ENCODE peak calls at places on chromosome 15, in seven cellular contexts. C is psoas muscle, X is colonic mucosa, F is fibroblast of mammary gland, Q is bronchial epithelial cell, P is heart right ventricle, L is stomach. D is an unnamed sample.

GRCh38 chr15:96858693-96859092 is 528.2 kb downstream of the NR2F2 start:
- DNase-seq in C (no peak), X (no peak), F (no peak), Q (no peak), P (peak; percentile 8), L (no peak), D (no peak)

GRCh38 chr15:98673133-98673532 is 24.8 kb downstream of the IGF1R start:
- DNase-seq in C (no peak), X (no peak), F (no peak), Q (no peak), P (no peak), L (no peak), D (no peak)

GRCh38 chr15:66043264-66043663 is 174.0 kb downstream of the RAB11A start:
- DNase-seq in C (no peak), X (peak; percentile 46), F (no peak), Q (no peak), P (no peak), L (peak; percentile 81), D (no peak)

GRCh38 chr15:61228025-61228901 is 839 bp downstream of the RORA start:
- DNase-seq in C (peak; percentile 59), X (peak; percentile 24), F (peak; percentile 40), Q (no peak), P (peak; percentile 26), L (no peak), D (no peak)

GRCh38 chr15:87826119-87826730 is 430.3 kb downstream of the NTRK3 start:
- DNase-seq in C (no peak), X (no peak), F (no peak), Q (no peak), P (no peak), L (no peak), D (no peak)

GRCh38 chr15:77974098-77974414 is 103.5 kb downstream of the TBC1D2B start:
- DNase-seq in C (peak; percentile 84), X (peak; percentile 42), F (peak; percentile 50), Q (no peak), P (peak; percentile 74), L (peak; percentile 77), D (no peak)

GRCh38 chr15:67076147-67076843 is 10.9 kb downstream of the SMAD3 start:
- DNase-seq in C (peak; percentile 57), X (no peak), F (peak; percentile 93), Q (peak; percentile 90), P (no peak), L (peak; percentile 58), D (no peak)

GRCh38 chr15:65212097-65212496 is 824 bp upstream of the CILP start:
- DNase-seq in C (no peak), X (no peak), F (no peak), Q (no peak), P (no peak), L (no peak), D (peak; percentile 64)

GRCh38 chr15:85582719-85583089 is 202.3 kb downstream of the AKAP13 start:
- DNase-seq in C (peak; percentile 73), X (peak; percentile 68), F (peak; percentile 58), Q (no peak), P (peak; percentile 40), L (peak; percentile 53), D (peak; percentile 94)
- H3K4me3 ChIP-seq in C (peak overlapping the region; percentile 69), X (peak overlapping the region; percentile 22), F (peak overlapping the region; percentile 2), Q (no peak overlapping the region), P (peak overlapping the region; percentile 28), L (peak overlapping the region; percentile 56), D (peak overlapping the region; percentile 52)

GRCh38 chr15:44715797-44716334 is 4.5 kb downstream of the B2M start:
- DNase-seq in C (no peak), X (no peak), F (no peak), Q (no peak), P (no peak), L (no peak), D (no peak)
- H3K4me3 ChIP-seq in C (peak overlapping the region; percentile 82), X (peak overlapping the region; percentile 1), F (no peak overlapping the region), Q (no peak overlapping the region), P (no peak overlapping the region), L (peak overlapping the region; percentile 70), D (no peak overlapping the region)

GRCh38 chr15:40856736-40857135 is 12.9 kb downstream of the SPINT1 start:
- DNase-seq in C (no peak), X (no peak), F (no peak), Q (no peak), P (no peak), L (no peak), D (no peak)
- H3K4me3 ChIP-seq in C (no peak overlapping the region), X (no peak overlapping the region), F (no peak overlapping the region), Q (no peak overlapping the region), P (no peak overlapping the region), L (no peak overlapping the region), D (no peak overlapping the region)

GRCh38 chr15:58548308-58549012 is 116.7 kb downstream of the LIPC start:
- DNase-seq in C (no peak), X (no peak), F (no peak), Q (no peak), P (no peak), L (peak; percentile 11), D (no peak)
- H3K4me3 ChIP-seq in C (no peak overlapping the region), X (no peak overlapping the region), F (no peak overlapping the region), Q (no peak overlapping the region), P (no peak overlapping the region), L (no peak overlapping the region), D (no peak overlapping the region)

GRCh38 chr15:89496155-89497098 is at the start of gene RHCG:
- DNase-seq in C (no peak), X (no peak), F (peak; percentile 51), Q (peak; percentile 72), P (no peak), L (no peak), D (peak; percentile 12)

GRCh38 chr15:89499156-89499555 is 2.8 kb upstream of the RHCG start:
- DNase-seq in C (no peak), X (no peak), F (no peak), Q (no peak), P (no peak), L (no peak), D (no peak)

GRCh38 chr15:89500397-89501270 is 4.3 kb upstream of the RHCG start:
- DNase-seq in C (no peak), X (no peak), F (no peak), Q (no peak), P (no peak), L (no peak), D (peak; percentile 7)

GRCh38 chr15:89495638-89496145 is 691 bp downstream of the RHCG start:
- DNase-seq in C (no peak), X (no peak), F (no peak), Q (no peak), P (no peak), L (no peak), D (peak; percentile 92)

GRCh38 chr15:89498574-89498906 is 2.2 kb upstream of the RHCG start:
- DNase-seq in C (no peak), X (no peak), F (no peak), Q (no peak), P (no peak), L (no peak), D (no peak)
- H3K4me3 ChIP-seq in C (no peak overlapping the region), X (no peak overlapping the region), F (no peak overlapping the region), Q (no peak overlapping the region), P (no peak overlapping the region), L (no peak overlapping the region), D (no peak overlapping the region)

GRCh38 chr15:68228143-68228970 is 1.2 kb downstream of the CLN6 start:
- DNase-seq in C (peak; percentile 30), X (no peak), F (peak; percentile 27), Q (peak; percentile 0), P (no peak), L (peak; percentile 19), D (no peak)

GRCh38 chr15:68230157-68231100 is 901 bp upstream of the CLN6 start:
- DNase-seq in C (no peak), X (no peak), F (peak; percentile 72), Q (no peak), P (no peak), L (peak; percentile 26), D (no peak)

GRCh38 chr15:68228971-68229385 is 550 bp downstream of the CLN6 start:
- DNase-seq in C (no peak), X (no peak), F (peak; percentile 9), Q (peak; percentile 10), P (no peak), L (no peak), D (no peak)

GRCh38 chr15:68229386-68230156 is at the start of gene CLN6:
- DNase-seq in C (peak; percentile 90), X (peak; percentile 81), F (peak; percentile 74), Q (peak; percentile 47), P (peak; percentile 83), L (peak; percentile 84), D (peak; percentile 78)

DNA sequence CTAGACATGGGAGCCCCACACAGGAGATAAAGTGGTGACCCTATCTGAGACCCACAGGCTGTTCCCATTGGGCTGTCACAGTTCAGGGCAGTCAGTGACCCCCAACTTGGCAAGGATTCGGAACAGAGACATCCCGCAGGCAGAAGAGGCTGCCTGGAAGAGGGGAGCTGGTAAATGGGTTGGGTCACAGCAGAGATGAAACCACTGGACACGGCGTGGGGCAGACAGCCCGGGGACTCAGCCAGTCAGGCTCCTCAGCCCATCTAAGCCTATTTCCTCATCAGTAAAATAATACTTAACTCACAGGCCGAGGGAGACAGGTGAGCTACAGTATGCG is 1.8 kb downstream of the CLN6 start:
- DNase-seq in C (peak; percentile 38), X (no peak), F (no peak), Q (no peak), P (no peak), L (no peak), D (no peak)
- H3K4me3 ChIP-seq in C (no peak overlapping the region), X (no peak overlapping the region), F (peak overlapping the region; percentile 85), Q (peak overlapping the region; percentile 62), P (no peak overlapping the region), L (peak overlapping the region; percentile 75), D (peak overlapping the region; percentile 93)

GRCh38 chr15:75044258-75044878 is 21.0 kb downstream of the PPCDC start:
- DNase-seq in C (no peak), X (no peak), F (no peak), Q (no peak), P (no peak), L (no peak), D (no peak)

GRCh38 chr15:75038948-75039533 is 15.7 kb downstream of the PPCDC start:
- DNase-seq in C (no peak), X (no peak), F (no peak), Q (no peak), P (no peak), L (no peak), D (no peak)

GRCh38 chr15:75042730-75043508 is 19.5 kb downstream of the PPCDC start:
- DNase-seq in C (peak; percentile 80), X (peak; percentile 84), F (peak; percentile 29), Q (peak; percentile 32), P (peak; percentile 83), L (peak; percentile 86), D (no peak)

GRCh38 chr15:75045332-75046015 is 22.1 kb downstream of the PPCDC start:
- DNase-seq in C (no peak), X (no peak), F (no peak), Q (no peak), P (no peak), L (no peak), D (no peak)

GRCh38 chr15:75043509-75044257 is 20.3 kb downstream of the PPCDC start:
- DNase-seq in C (peak; percentile 97), X (peak; percentile 84), F (peak; percentile 100), Q (peak; percentile 55), P (peak; percentile 95), L (peak; percentile 82), D (no peak)
- H3K4me3 ChIP-seq in C (peak overlapping the region; percentile 4), X (no peak overlapping the region), F (peak overlapping the region; percentile 2), Q (no peak overlapping the region), P (no peak overlapping the region), L (no peak overlapping the region), D (no peak overlapping the region)

DNA sequence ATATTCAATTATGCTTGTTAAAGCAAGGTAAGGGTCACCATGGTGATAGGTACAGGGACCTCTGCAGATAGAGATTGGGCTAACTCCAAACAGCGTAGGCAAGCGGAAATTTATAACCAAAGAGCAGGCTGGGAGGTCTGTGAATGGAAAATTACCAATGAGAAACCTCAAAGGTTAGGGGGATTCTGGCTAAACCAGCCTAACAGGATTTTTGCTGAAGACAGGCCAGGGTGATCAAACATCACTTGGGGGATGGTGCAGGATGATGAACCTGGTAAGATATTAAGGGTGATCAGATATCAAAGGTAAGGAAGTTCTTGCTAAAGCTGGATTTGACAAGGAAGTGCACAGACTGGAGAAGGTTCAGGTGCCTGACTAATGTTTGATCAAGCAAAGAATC is 35.3 kb upstream of the SNRPN start:
- DNase-seq in C (no peak), X (no peak), F (no peak), Q (no peak), P (no peak), L (no peak), D (no peak)
- H3K4me3 ChIP-seq in C (no peak overlapping the region), X (no peak overlapping the region), F (no peak overlapping the region), Q (no peak overlapping the region), P (no peak overlapping the region), L (no peak overlapping the region), D (no peak overlapping the region)

D was measured in Jurkat, Clone E6-1.